ENCODE peak calls at places on chromosomes 7 and 10, in seven cellular contexts. One of them, this sample, is unnamed.

GRCh38 chr7:150803161-150803860 is 2.7 kb downstream of the TMEM176A start:
- DNase-seq in kidney epithelial cell: no peak
- DNase-seq in pancreas: no peak
- DNase-seq in hepatocyte: no peak
- DNase-seq in coronary artery: no peak
- DNase-seq in adipocyte: no peak
- DNase-seq in GM12865: no peak
- DNase-seq in this sample: no peak

GRCh38 chr10:116098411-116099019 is 174.5 kb downstream of the GFRA1 start:
- DNase-seq in adipocyte: no peak
- DNase-seq in GM12865: no peak
- DNase-seq in hepatocyte: peak; percentile 32
- DNase-seq in kidney epithelial cell: peak; percentile 54
- DNase-seq in pancreas: no peak
- DNase-seq in coronary artery: no peak
- DNase-seq in this sample: no peak

GRCh38 chr10:106563384-106563783 is 601.1 kb downstream of the SORCS1 start:
- DNase-seq in hepatocyte: no peak
- DNase-seq in GM12865: no peak
- DNase-seq in kidney epithelial cell: no peak
- DNase-seq in pancreas: no peak
- DNase-seq in coronary artery: no peak
- DNase-seq in adipocyte: no peak
- DNase-seq in this sample: no peak

GRCh38 chr7:45601094-45601493 is 26.9 kb downstream of the ADCY1 start:
- DNase-seq in pancreas: no peak
- DNase-seq in GM12865: no peak
- DNase-seq in hepatocyte: no peak
- DNase-seq in adipocyte: no peak
- DNase-seq in coronary artery: peak; percentile 40
- DNase-seq in kidney epithelial cell: no peak
- DNase-seq in this sample: no peak

GRCh38 chr7:116948934-116949333 is 4.4 kb upstream of the ST7 start:
- DNase-seq in hepatocyte: no peak
- DNase-seq in adipocyte: no peak
- DNase-seq in coronary artery: no peak
- DNase-seq in GM12865: no peak
- DNase-seq in pancreas: no peak
- DNase-seq in kidney epithelial cell: no peak
- DNase-seq in this sample: no peak

GRCh38 chr10:31650010-31650409 is 278.6 kb downstream of the ARHGAP12 start:
- DNase-seq in kidney epithelial cell: peak; percentile 2
- DNase-seq in GM12865: no peak
- DNase-seq in coronary artery: peak; percentile 91
- DNase-seq in adipocyte: peak; percentile 92
- DNase-seq in hepatocyte: peak; percentile 61
- DNase-seq in pancreas: no peak
- DNase-seq in this sample: peak; percentile 80

GRCh38 chr10:93254180-93254847 is 180.6 kb downstream of the CYP26A1 start:
- DNase-seq in GM12865: no peak
- DNase-seq in adipocyte: no peak
- DNase-seq in pancreas: no peak
- DNase-seq in coronary artery: no peak
- DNase-seq in kidney epithelial cell: no peak
- DNase-seq in hepatocyte: no peak
- DNase-seq in this sample: no peak

GRCh38 chr7:85851571-85852193 is 664.8 kb upstream of the SEMA3D start:
- DNase-seq in GM12865: peak; percentile 39
- DNase-seq in adipocyte: peak; percentile 75
- DNase-seq in pancreas: no peak
- DNase-seq in kidney epithelial cell: peak; percentile 29
- DNase-seq in hepatocyte: peak; percentile 42
- DNase-seq in coronary artery: no peak
- DNase-seq in this sample: peak; percentile 11

GRCh38 chr7:28984631-28985030 is 26.5 kb upstream of the TRIL start:
- DNase-seq in adipocyte: peak; percentile 93
- DNase-seq in GM12865: no peak
- DNase-seq in coronary artery: no peak
- DNase-seq in kidney epithelial cell: peak; percentile 49
- DNase-seq in pancreas: no peak
- DNase-seq in hepatocyte: peak; percentile 60
- DNase-seq in this sample: peak; percentile 74

GRCh38 chr7:32611201-32611691 is 116.0 kb downstream of the AVL9 start:
- DNase-seq in adipocyte: peak; percentile 47
- DNase-seq in pancreas: no peak
- DNase-seq in kidney epithelial cell: no peak
- DNase-seq in hepatocyte: no peak
- DNase-seq in coronary artery: no peak
- DNase-seq in GM12865: no peak
- DNase-seq in this sample: no peak

GRCh38 chr7:46759711-46760480 is 822.0 kb downstream of the TNS3 start:
- DNase-seq in adipocyte: peak; percentile 74
- DNase-seq in kidney epithelial cell: no peak
- DNase-seq in coronary artery: no peak
- DNase-seq in GM12865: no peak
- DNase-seq in pancreas: no peak
- DNase-seq in hepatocyte: no peak
- DNase-seq in this sample: no peak

GRCh38 chr10:102384606-102385429 is 10.7 kb upstream of the NFKB2 start:
- DNase-seq in pancreas: no peak
- DNase-seq in adipocyte: peak; percentile 67
- DNase-seq in coronary artery: no peak
- DNase-seq in hepatocyte: no peak
- DNase-seq in kidney epithelial cell: no peak
- DNase-seq in GM12865: no peak
- DNase-seq in this sample: no peak

GRCh38 chr10:44973323-44974081 is 5.1 kb downstream of the DEPP1 start:
- DNase-seq in adipocyte: no peak
- DNase-seq in kidney epithelial cell: no peak
- DNase-seq in GM12865: peak; percentile 77
- DNase-seq in hepatocyte: no peak
- DNase-seq in coronary artery: no peak
- DNase-seq in pancreas: peak; percentile 51
- DNase-seq in this sample: no peak

GRCh38 chr10:4663162-4663992 is 162.6 kb upstream of the AKR1E2 start:
- DNase-seq in GM12865: peak; percentile 26
- DNase-seq in kidney epithelial cell: peak; percentile 100
- DNase-seq in pancreas: no peak
- DNase-seq in hepatocyte: peak; percentile 92
- DNase-seq in coronary artery: peak; percentile 89
- DNase-seq in adipocyte: peak; percentile 97
- DNase-seq in this sample: peak; percentile 96

GRCh38 chr10:11434323-11434722 is 177.1 kb downstream of the USP6NL start:
- DNase-seq in adipocyte: no peak
- DNase-seq in kidney epithelial cell: no peak
- DNase-seq in coronary artery: no peak
- DNase-seq in hepatocyte: no peak
- DNase-seq in pancreas: no peak
- DNase-seq in GM12865: peak; percentile 47
- DNase-seq in this sample: no peak

GRCh38 chr10:102677736-102678354 is 33.6 kb downstream of the TRIM8 start:
- DNase-seq in coronary artery: no peak
- DNase-seq in kidney epithelial cell: no peak
- DNase-seq in hepatocyte: no peak
- DNase-seq in GM12865: no peak
- DNase-seq in pancreas: no peak
- DNase-seq in adipocyte: no peak
- DNase-seq in this sample: no peak

GRCh38 chr7:157412021-157412443 is 75.2 kb downstream of the DNAJB6 start:
- DNase-seq in GM12865: no peak
- DNase-seq in pancreas: no peak
- DNase-seq in hepatocyte: no peak
- DNase-seq in adipocyte: peak; percentile 35
- DNase-seq in kidney epithelial cell: no peak
- DNase-seq in coronary artery: no peak
- DNase-seq in this sample: peak; percentile 59

GRCh38 chr7:139108256-139109187 is 998 bp downstream of the ZC3HAV1 start:
- DNase-seq in GM12865: peak; percentile 47
- DNase-seq in hepatocyte: peak; percentile 34
- DNase-seq in kidney epithelial cell: no peak
- DNase-seq in coronary artery: peak; percentile 77
- DNase-seq in adipocyte: peak; percentile 53
- DNase-seq in pancreas: peak; percentile 66
- DNase-seq in this sample: no peak

GRCh38 chr10:91117496-91117895 is 103.0 kb upstream of the PCGF5 start:
- DNase-seq in GM12865: no peak
- DNase-seq in pancreas: no peak
- DNase-seq in coronary artery: no peak
- DNase-seq in adipocyte: no peak
- DNase-seq in kidney epithelial cell: no peak
- DNase-seq in hepatocyte: no peak
- DNase-seq in this sample: no peak

GRCh38 chr7:16416289-16417282 is 4.8 kb downstream of the CRPPA start:
- DNase-seq in GM12865: no peak
- DNase-seq in coronary artery: no peak
- DNase-seq in adipocyte: peak; percentile 76
- DNase-seq in kidney epithelial cell: no peak
- DNase-seq in hepatocyte: no peak
- DNase-seq in pancreas: peak; percentile 61
- DNase-seq in this sample: peak; percentile 62

GRCh38 chr10:24465899-24466615 is 257.1 kb downstream of the KIAA1217 start:
- DNase-seq in hepatocyte: peak; percentile 83
- DNase-seq in pancreas: no peak
- DNase-seq in GM12865: peak; percentile 50
- DNase-seq in kidney epithelial cell: peak; percentile 93
- DNase-seq in adipocyte: peak; percentile 79
- DNase-seq in coronary artery: no peak
- DNase-seq in this sample: peak; percentile 71

GRCh38 chr10:24466616-24466949 is 257.1 kb downstream of the ARHGAP21 start:
- DNase-seq in GM12865: no peak
- DNase-seq in coronary artery: no peak
- DNase-seq in hepatocyte: no peak
- DNase-seq in kidney epithelial cell: no peak
- DNase-seq in adipocyte: no peak
- DNase-seq in pancreas: no peak
- DNase-seq in this sample: no peak

GRCh38 chr10:24463683-24464426 is 254.9 kb downstream of the KIAA1217 start:
- DNase-seq in adipocyte: peak; percentile 53
- DNase-seq in GM12865: peak; percentile 41
- DNase-seq in coronary artery: no peak
- DNase-seq in hepatocyte: peak; percentile 66
- DNase-seq in pancreas: no peak
- DNase-seq in kidney epithelial cell: peak; percentile 94
- DNase-seq in this sample: no peak

GRCh38 chr10:24467094-24467493 is 256.6 kb downstream of the ARHGAP21 start:
- DNase-seq in GM12865: no peak
- DNase-seq in kidney epithelial cell: no peak
- DNase-seq in pancreas: no peak
- DNase-seq in hepatocyte: no peak
- DNase-seq in coronary artery: no peak
- DNase-seq in adipocyte: no peak
- DNase-seq in this sample: no peak

GRCh38 chr10:24465124-24465874 is 256.4 kb downstream of the KIAA1217 start:
- DNase-seq in coronary artery: no peak
- DNase-seq in hepatocyte: peak; percentile 41
- DNase-seq in GM12865: no peak
- DNase-seq in pancreas: no peak
- DNase-seq in adipocyte: no peak
- DNase-seq in kidney epithelial cell: no peak
- DNase-seq in this sample: peak; percentile 96
- H3K4me3 ChIP-seq in coronary artery: no peak overlapping the region
- H3K4me3 ChIP-seq in hepatocyte: no peak overlapping the region
- H3K4me3 ChIP-seq in GM12865: no peak overlapping the region
- H3K4me3 ChIP-seq in pancreas: peak overlapping the region; percentile 48
- H3K4me3 ChIP-seq in adipocyte: peak overlapping the region; percentile 73
- H3K4me3 ChIP-seq in kidney epithelial cell: peak overlapping the region; percentile 29
- H3K4me3 ChIP-seq in this sample: no peak overlapping the region

GRCh38 chr10:2885956-2886296 is 181.4 kb upstream of the PFKP start:
- DNase-seq in coronary artery: no peak
- DNase-seq in hepatocyte: no peak
- DNase-seq in GM12865: no peak
- DNase-seq in pancreas: no peak
- DNase-seq in adipocyte: no peak
- DNase-seq in kidney epithelial cell: no peak
- DNase-seq in this sample: no peak
- H3K4me3 ChIP-seq in coronary artery: no peak overlapping the region
- H3K4me3 ChIP-seq in hepatocyte: no peak overlapping the region
- H3K4me3 ChIP-seq in GM12865: no peak overlapping the region
- H3K4me3 ChIP-seq in pancreas: no peak overlapping the region
- H3K4me3 ChIP-seq in adipocyte: no peak overlapping the region
- H3K4me3 ChIP-seq in kidney epithelial cell: no peak overlapping the region
- H3K4me3 ChIP-seq in this sample: no peak overlapping the region

DNA sequence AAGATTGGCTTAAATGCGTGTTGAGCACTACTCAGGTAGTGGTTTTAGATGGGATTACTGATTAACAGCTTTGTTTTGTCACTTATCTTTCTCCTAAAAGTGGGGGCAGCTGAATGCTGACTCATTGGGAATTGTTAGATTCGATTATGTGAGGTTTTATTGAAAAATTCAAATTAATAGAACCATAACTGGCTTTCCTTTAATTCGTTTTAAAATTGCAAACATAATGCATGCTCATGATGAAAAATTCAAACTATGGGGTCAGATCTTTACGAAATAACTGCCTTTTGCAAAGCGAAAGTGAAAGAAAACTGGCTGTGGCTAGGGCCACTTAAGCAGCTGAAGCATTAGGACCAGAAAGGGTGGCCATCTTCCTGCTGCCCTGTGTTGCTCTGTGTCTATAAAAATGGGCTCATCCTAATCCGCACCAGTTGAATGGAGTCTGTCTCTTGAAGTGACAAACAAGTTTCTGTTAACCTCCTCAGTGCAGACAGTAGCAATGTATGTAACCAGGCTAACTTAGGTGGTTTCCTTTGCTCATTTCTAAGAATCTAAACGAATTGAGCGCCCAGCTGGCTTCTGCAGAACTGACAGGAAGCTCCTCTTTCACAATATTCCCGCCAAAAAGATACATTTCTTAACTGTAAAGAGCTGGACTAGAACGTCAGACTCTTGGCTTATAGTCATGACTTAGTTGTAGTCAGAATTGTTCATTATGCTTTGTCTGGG is 27.8 kb downstream of the DENND10 start:
- DNase-seq in coronary artery: no peak
- DNase-seq in pancreas: no peak
- DNase-seq in kidney epithelial cell: no peak
- DNase-seq in GM12865: peak; percentile 70
- DNase-seq in hepatocyte: no peak
- DNase-seq in adipocyte: peak; percentile 36
- DNase-seq in this sample: no peak
- H3K4me3 ChIP-seq in coronary artery: peak overlapping the region; percentile 61
- H3K4me3 ChIP-seq in pancreas: no peak overlapping the region
- H3K4me3 ChIP-seq in kidney epithelial cell: no peak overlapping the region
- H3K4me3 ChIP-seq in GM12865: peak overlapping the region; percentile 37
- H3K4me3 ChIP-seq in hepatocyte: no peak overlapping the region
- H3K4me3 ChIP-seq in adipocyte: peak overlapping the region; percentile 21
- H3K4me3 ChIP-seq in this sample: no peak overlapping the region

DNA sequence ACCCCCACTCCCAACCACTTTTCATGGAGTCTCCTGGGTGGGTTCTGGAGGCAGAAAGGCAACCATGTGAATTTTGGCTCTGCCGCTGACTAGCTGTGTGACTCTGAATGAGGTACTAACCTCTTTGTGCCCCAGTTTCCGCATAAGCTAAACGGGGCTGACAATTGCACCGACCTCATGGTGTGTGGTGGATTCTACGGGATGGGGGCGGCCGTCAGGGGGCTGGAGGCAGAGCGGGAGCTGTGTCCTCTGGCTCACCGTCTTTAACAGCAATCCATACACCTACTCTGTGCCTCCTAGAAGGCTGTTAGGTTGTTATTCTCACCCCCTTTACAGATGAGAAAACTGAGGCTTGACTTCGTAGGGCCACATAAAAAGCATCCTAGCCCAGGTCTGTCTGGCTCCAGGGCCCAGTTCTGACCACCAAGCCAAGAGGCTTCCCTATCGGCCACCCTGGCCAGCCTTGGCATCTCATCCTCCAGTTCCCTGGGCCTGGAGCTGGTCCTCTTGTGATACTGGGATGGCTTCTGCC is 4.3 kb upstream of the SLC29A3 start:
- DNase-seq in adipocyte: no peak
- DNase-seq in coronary artery: no peak
- DNase-seq in kidney epithelial cell: no peak
- DNase-seq in GM12865: no peak
- DNase-seq in hepatocyte: no peak
- DNase-seq in pancreas: peak; percentile 31
- DNase-seq in this sample: no peak
- H3K4me3 ChIP-seq in adipocyte: no peak overlapping the region
- H3K4me3 ChIP-seq in coronary artery: peak overlapping the region; percentile 10
- H3K4me3 ChIP-seq in kidney epithelial cell: no peak overlapping the region
- H3K4me3 ChIP-seq in GM12865: no peak overlapping the region
- H3K4me3 ChIP-seq in hepatocyte: no peak overlapping the region
- H3K4me3 ChIP-seq in pancreas: peak overlapping the region; percentile 11
- H3K4me3 ChIP-seq in this sample: no peak overlapping the region